ENCODE peak calls at places on chromosome 1, in five cellular contexts. B is osteocyte, D is NCI-H2081, M is lower lobe of right lung, E is RWPE1. O is an unnamed sample.

GRCh38 chr1:18100493-18101063 is 7.0 kb upstream of the IGSF21 start:
- DNase-seq in E (peak; percentile 68), M (no peak), D (peak; percentile 38), B (no peak), O (peak; percentile 50)

GRCh38 chr1:35180776-35181374 is 12.1 kb downstream of the SFPQ start:
- DNase-seq in B (no peak), D (no peak), E (no peak), M (no peak), O (no peak)

GRCh38 chr1:9338354-9339250 is 45.9 kb downstream of the SPSB1 start:
- DNase-seq in B (no peak), D (no peak), M (peak; percentile 71), E (no peak), O (no peak)

GRCh38 chr1:3736708-3737107 is 15.5 kb upstream of the CCDC27 start:
- DNase-seq in E (no peak), B (no peak), M (no peak), D (no peak), O (no peak)

GRCh38 chr1:235138821-235139220 is 10.2 kb upstream of the TOMM20 start:
- DNase-seq in E (no peak), D (no peak), B (no peak), M (no peak), O (no peak)

GRCh38 chr1:18939398-18940302 is 16.8 kb downstream of the IFFO2 start:
- DNase-seq in M (no peak), B (no peak), D (no peak), E (peak; percentile 75), O (no peak)

GRCh38 chr1:151457911-151458882 is 1.1 kb downstream of the POGZ start:
- DNase-seq in B (peak; percentile 86), M (peak; percentile 82), E (peak; percentile 86), D (peak; percentile 88), O (peak; percentile 83)

GRCh38 chr1:210626341-210626740 is 297.6 kb downstream of the HHAT start:
- DNase-seq in M (no peak), E (no peak), D (no peak), B (no peak), O (no peak)

GRCh38 chr1:3431266-3431665 is 23.2 kb upstream of the ARHGEF16 start:
- DNase-seq in D (no peak), E (no peak), M (no peak), B (no peak), O (no peak)

GRCh38 chr1:166489670-166490436 is 323.1 kb upstream of the FAM78B start:
- DNase-seq in B (no peak), D (no peak), E (peak; percentile 2), M (peak; percentile 54), O (peak; percentile 88)

GRCh38 chr1:46013566-46013965 is 118.9 kb downstream of the PIK3R3 start:
- DNase-seq in B (no peak), D (no peak), E (no peak), M (no peak), O (no peak)

GRCh38 chr1:165354739-165355138 is 1.8 kb downstream of the LMX1A start:
- DNase-seq in B (no peak), E (no peak), M (no peak), D (no peak), O (no peak)

GRCh38 chr1:157021688-157022087 is 23.9 kb downstream of the ARHGEF11 start:
- DNase-seq in B (no peak), E (no peak), D (no peak), M (no peak), O (no peak)

GRCh38 chr1:201016211-201016651 is 7.3 kb downstream of the KIF21B start:
- DNase-seq in B (no peak), E (no peak), D (peak; percentile 85), M (peak; percentile 48), O (no peak)

GRCh38 chr1:168179411-168180147 is 817 bp downstream of the TIPRL start:
- DNase-seq in M (no peak), D (no peak), B (no peak), E (peak; percentile 30), O (peak; percentile 47)

GRCh38 chr1:223771814-223772770 is 59.8 kb downstream of the CAPN2 start:
- DNase-seq in M (peak; percentile 67), D (no peak), E (peak; percentile 76), B (peak; percentile 59), O (peak; percentile 43)

GRCh38 chr1:1406821-1407100 is 332 bp downstream of the MRPL20 start:
- DNase-seq in E (no peak), B (no peak), D (no peak), M (no peak), O (no peak)

GRCh38 chr1:4366091-4366490 is 288.3 kb upstream of the AJAP1 start:
- DNase-seq in D (no peak), B (no peak), M (no peak), E (no peak), O (no peak)

GRCh38 chr1:10853701-10854100 is 57.3 kb upstream of the CASZ1 start:
- DNase-seq in D (no peak), E (no peak), M (no peak), B (no peak), O (no peak)